ENCODE peak calls at places on chromosomes 4 and X, in five cellular contexts. One of them, this sample, is unnamed.

GRCh38 chrX:17634542-17635207 is 102.6 kb upstream of the SCML1 start:
- DNase-seq in psoas muscle: no peak
- DNase-seq in testis: no peak
- DNase-seq in left ventricle myocardium inferior: no peak
- DNase-seq in DMS79 treated with DMSO at 0.1 percent for 48 hours: no peak
- DNase-seq in this sample: no peak

GRCh38 chr4:3683744-3684421 is 82.3 kb upstream of the ADRA2C start:
- DNase-seq in DMS79 treated with DMSO at 0.1 percent for 48 hours: no peak
- DNase-seq in left ventricle myocardium inferior: no peak
- DNase-seq in psoas muscle: no peak
- DNase-seq in testis: no peak
- DNase-seq in this sample: no peak

GRCh38 chr4:6957994-6958393 is 48.4 kb downstream of the TBC1D14 start:
- DNase-seq in DMS79 treated with DMSO at 0.1 percent for 48 hours: no peak
- DNase-seq in testis: no peak
- DNase-seq in psoas muscle: no peak
- DNase-seq in left ventricle myocardium inferior: no peak
- DNase-seq in this sample: no peak

GRCh38 chr4:7581477-7581876 is 146.7 kb upstream of the PSAPL1 start:
- DNase-seq in DMS79 treated with DMSO at 0.1 percent for 48 hours: no peak
- DNase-seq in testis: peak
- DNase-seq in left ventricle myocardium inferior: no peak
- DNase-seq in psoas muscle: no peak
- DNase-seq in this sample: peak

GRCh38 chr4:113049421-113050355 is at the start of gene ANK2:
- DNase-seq in testis: no peak
- DNase-seq in left ventricle myocardium inferior: no peak
- DNase-seq in psoas muscle: no peak
- DNase-seq in DMS79 treated with DMSO at 0.1 percent for 48 hours: peak
- DNase-seq in this sample: no peak

GRCh38 chr4:83603130-83603529 is 67.2 kb downstream of the GPAT3 start:
- DNase-seq in psoas muscle: no peak
- DNase-seq in left ventricle myocardium inferior: no peak
- DNase-seq in DMS79 treated with DMSO at 0.1 percent for 48 hours: no peak
- DNase-seq in testis: no peak
- DNase-seq in this sample: no peak

GRCh38 chrX:41666251-41666650 is 22.5 kb upstream of the GPR34 start:
- DNase-seq in psoas muscle: no peak
- DNase-seq in DMS79 treated with DMSO at 0.1 percent for 48 hours: no peak
- DNase-seq in testis: no peak
- DNase-seq in left ventricle myocardium inferior: no peak
- DNase-seq in this sample: no peak

GRCh38 chr4:184669251-184669650 is 19.7 kb downstream of the PRIMPOL start:
- DNase-seq in DMS79 treated with DMSO at 0.1 percent for 48 hours: peak
- DNase-seq in testis: no peak
- DNase-seq in left ventricle myocardium inferior: no peak
- DNase-seq in psoas muscle: no peak
- DNase-seq in this sample: no peak

GRCh38 chr4:64682946-64683345 is 273.7 kb upstream of the TECRL start:
- DNase-seq in left ventricle myocardium inferior: no peak
- DNase-seq in testis: no peak
- DNase-seq in psoas muscle: no peak
- DNase-seq in DMS79 treated with DMSO at 0.1 percent for 48 hours: no peak
- DNase-seq in this sample: no peak

GRCh38 chr4:138672393-138672976 is 343.1 kb upstream of the NOCT start:
- DNase-seq in testis: no peak
- DNase-seq in left ventricle myocardium inferior: no peak
- DNase-seq in DMS79 treated with DMSO at 0.1 percent for 48 hours: no peak
- DNase-seq in psoas muscle: no peak
- DNase-seq in this sample: no peak

GRCh38 chrX:13215729-13216128 is 104.1 kb downstream of the ATXN3L start:
- DNase-seq in DMS79 treated with DMSO at 0.1 percent for 48 hours: no peak
- DNase-seq in left ventricle myocardium inferior: no peak
- DNase-seq in testis: no peak
- DNase-seq in psoas muscle: no peak
- DNase-seq in this sample: no peak

GRCh38 chr4:116860891-116861290 is 224.5 kb downstream of the TRAM1L1 start:
- DNase-seq in left ventricle myocardium inferior: no peak
- DNase-seq in psoas muscle: no peak
- DNase-seq in testis: no peak
- DNase-seq in DMS79 treated with DMSO at 0.1 percent for 48 hours: no peak
- DNase-seq in this sample: no peak

GRCh38 chrX:124239911-124240310 is 92.5 kb upstream of the TEX13D start:
- DNase-seq in psoas muscle: no peak
- DNase-seq in left ventricle myocardium inferior: no peak
- DNase-seq in DMS79 treated with DMSO at 0.1 percent for 48 hours: no peak
- DNase-seq in testis: no peak
- DNase-seq in this sample: no peak

GRCh38 chrX:106468433-106468832 is 143.3 kb upstream of the RADX start:
- DNase-seq in left ventricle myocardium inferior: no peak
- DNase-seq in psoas muscle: no peak
- DNase-seq in testis: no peak
- DNase-seq in DMS79 treated with DMSO at 0.1 percent for 48 hours: no peak
- DNase-seq in this sample: no peak

GRCh38 chr4:141759796-141760425 is 123.5 kb downstream of the IL15 start:
- DNase-seq in psoas muscle: no peak
- DNase-seq in testis: no peak
- DNase-seq in left ventricle myocardium inferior: no peak
- DNase-seq in DMS79 treated with DMSO at 0.1 percent for 48 hours: no peak
- DNase-seq in this sample: no peak

GRCh38 chr4:157838366-157838765 is 334.5 kb downstream of the GASK1B start:
- DNase-seq in psoas muscle: no peak
- DNase-seq in DMS79 treated with DMSO at 0.1 percent for 48 hours: no peak
- DNase-seq in testis: no peak
- DNase-seq in left ventricle myocardium inferior: no peak
- DNase-seq in this sample: no peak

GRCh38 chr4:125010776-125011503 is 298.4 kb upstream of the ANKRD50 start:
- DNase-seq in testis: no peak
- DNase-seq in DMS79 treated with DMSO at 0.1 percent for 48 hours: no peak
- DNase-seq in psoas muscle: no peak
- DNase-seq in left ventricle myocardium inferior: no peak
- DNase-seq in this sample: no peak

GRCh38 chrX:66680451-66680850 is 41.6 kb upstream of the EDA2R start:
- DNase-seq in left ventricle myocardium inferior: no peak
- DNase-seq in psoas muscle: no peak
- DNase-seq in testis: no peak
- DNase-seq in DMS79 treated with DMSO at 0.1 percent for 48 hours: no peak
- DNase-seq in this sample: no peak

GRCh38 chr4:83709627-83710026 is 173.7 kb downstream of the GPAT3 start:
- DNase-seq in psoas muscle: no peak
- DNase-seq in DMS79 treated with DMSO at 0.1 percent for 48 hours: no peak
- DNase-seq in left ventricle myocardium inferior: no peak
- DNase-seq in testis: no peak
- DNase-seq in this sample: no peak

GRCh38 chr4:140052050-140052449 is 101.9 kb downstream of the MAML3 start:
- DNase-seq in psoas muscle: peak
- DNase-seq in left ventricle myocardium inferior: peak
- DNase-seq in testis: peak
- DNase-seq in DMS79 treated with DMSO at 0.1 percent for 48 hours: no peak
- DNase-seq in this sample: peak

GRCh38 chr4:120055167-120055566 is 11.5 kb downstream of the MAD2L1 start:
- DNase-seq in left ventricle myocardium inferior: no peak
- DNase-seq in psoas muscle: no peak
- DNase-seq in DMS79 treated with DMSO at 0.1 percent for 48 hours: no peak
- DNase-seq in testis: no peak
- DNase-seq in this sample: no peak

GRCh38 chr4:87011340-87012034 is 76.7 kb downstream of the AFF1 start:
- DNase-seq in psoas muscle: no peak
- DNase-seq in DMS79 treated with DMSO at 0.1 percent for 48 hours: peak
- DNase-seq in testis: no peak
- DNase-seq in left ventricle myocardium inferior: no peak
- DNase-seq in this sample: no peak

GRCh38 chrX:41441934-41442823 is 5.0 kb upstream of the NYX start:
- DNase-seq in left ventricle myocardium inferior: peak
- DNase-seq in testis: peak
- DNase-seq in psoas muscle: peak
- DNase-seq in DMS79 treated with DMSO at 0.1 percent for 48 hours: no peak
- DNase-seq in this sample: peak

GRCh38 chr4:156476359-156476758 is 495.2 kb downstream of the PDGFC start:
- DNase-seq in testis: no peak
- DNase-seq in psoas muscle: no peak
- DNase-seq in DMS79 treated with DMSO at 0.1 percent for 48 hours: no peak
- DNase-seq in left ventricle myocardium inferior: no peak
- DNase-seq in this sample: no peak

GRCh38 chrX:17732138-17732783 is 5.0 kb upstream of the SCML1 start:
- DNase-seq in psoas muscle: no peak
- DNase-seq in testis: no peak
- DNase-seq in DMS79 treated with DMSO at 0.1 percent for 48 hours: no peak
- DNase-seq in left ventricle myocardium inferior: no peak
- DNase-seq in this sample: no peak

GRCh38 chr4:37825943-37826281 is 574 bp upstream of the PGM2 start:
- DNase-seq in DMS79 treated with DMSO at 0.1 percent for 48 hours: no peak
- DNase-seq in psoas muscle: no peak
- DNase-seq in testis: peak
- DNase-seq in left ventricle myocardium inferior: no peak
- DNase-seq in this sample: peak